ENCODE peak calls at places on chromosomes 3 and 15, in nine cellular contexts. One of them, this sample, is unnamed.

GRCh38 chr15:77047013-77047412 is 23.9 kb downstream of the TSPAN3 start:
- DNase-seq in stimulated activated CD4-positive, alpha-beta T cell treated with anti-CD3 and anti-CD28 coated beads, Interleukin-1b, Interleukin-23, amount 100 ng/mL, for 4 hours: no peak
- DNase-seq in GM10248: no peak
- DNase-seq in ACHN: no peak
- DNase-seq in SHP77: no peak
- DNase-seq in posterior cingulate gyrus: no peak
- DNase-seq in KBM-7: no peak
- DNase-seq in effector CD4-positive, alpha-beta T cell: no peak
- DNase-seq in activated CD4-positive, alpha-beta T cell treated with anti-CD3 and anti-CD28 coated beads, Interleukin-2, amount 10 ng/mL, durations not matched to agents 7 days and 5 days: no peak
- DNase-seq in this sample: no peak

GRCh38 chr3:176848431-176849214 is 348.7 kb downstream of the TBL1XR1 start:
- DNase-seq in stimulated activated CD4-positive, alpha-beta T cell treated with anti-CD3 and anti-CD28 coated beads, Interleukin-1b, Interleukin-23, amount 100 ng/mL, for 4 hours: no peak
- DNase-seq in SHP77: no peak
- DNase-seq in activated CD4-positive, alpha-beta T cell treated with anti-CD3 and anti-CD28 coated beads, Interleukin-2, amount 10 ng/mL, durations not matched to agents 7 days and 5 days: no peak
- DNase-seq in GM10248: no peak
- DNase-seq in ACHN: no peak
- DNase-seq in effector CD4-positive, alpha-beta T cell: no peak
- DNase-seq in posterior cingulate gyrus: peak
- DNase-seq in KBM-7: no peak
- DNase-seq in this sample: no peak

GRCh38 chr3:98750520-98750919 is 12.6 kb upstream of the ST3GAL6 start:
- DNase-seq in GM10248: no peak
- DNase-seq in stimulated activated CD4-positive, alpha-beta T cell treated with anti-CD3 and anti-CD28 coated beads, Interleukin-1b, Interleukin-23, amount 100 ng/mL, for 4 hours: no peak
- DNase-seq in SHP77: no peak
- DNase-seq in KBM-7: no peak
- DNase-seq in posterior cingulate gyrus: no peak
- DNase-seq in effector CD4-positive, alpha-beta T cell: no peak
- DNase-seq in ACHN: no peak
- DNase-seq in activated CD4-positive, alpha-beta T cell treated with anti-CD3 and anti-CD28 coated beads, Interleukin-2, amount 10 ng/mL, durations not matched to agents 7 days and 5 days: no peak
- DNase-seq in this sample: no peak

GRCh38 chr3:44058022-44058867 is 183.4 kb upstream of the TOPAZ1 start:
- DNase-seq in posterior cingulate gyrus: peak
- DNase-seq in stimulated activated CD4-positive, alpha-beta T cell treated with anti-CD3 and anti-CD28 coated beads, Interleukin-1b, Interleukin-23, amount 100 ng/mL, for 4 hours: peak
- DNase-seq in GM10248: peak
- DNase-seq in activated CD4-positive, alpha-beta T cell treated with anti-CD3 and anti-CD28 coated beads, Interleukin-2, amount 10 ng/mL, durations not matched to agents 7 days and 5 days: peak
- DNase-seq in KBM-7: no peak
- DNase-seq in SHP77: no peak
- DNase-seq in ACHN: peak
- DNase-seq in effector CD4-positive, alpha-beta T cell: no peak
- DNase-seq in this sample: peak

GRCh38 chr15:27767918-27768640 is 331.0 kb downstream of the OCA2 start:
- DNase-seq in stimulated activated CD4-positive, alpha-beta T cell treated with anti-CD3 and anti-CD28 coated beads, Interleukin-1b, Interleukin-23, amount 100 ng/mL, for 4 hours: no peak
- DNase-seq in effector CD4-positive, alpha-beta T cell: no peak
- DNase-seq in activated CD4-positive, alpha-beta T cell treated with anti-CD3 and anti-CD28 coated beads, Interleukin-2, amount 10 ng/mL, durations not matched to agents 7 days and 5 days: no peak
- DNase-seq in KBM-7: no peak
- DNase-seq in ACHN: no peak
- DNase-seq in GM10248: no peak
- DNase-seq in posterior cingulate gyrus: peak
- DNase-seq in SHP77: no peak
- DNase-seq in this sample: no peak

GRCh38 chr3:73772599-73772998 is 147.9 kb upstream of the PDZRN3 start:
- DNase-seq in stimulated activated CD4-positive, alpha-beta T cell treated with anti-CD3 and anti-CD28 coated beads, Interleukin-1b, Interleukin-23, amount 100 ng/mL, for 4 hours: no peak
- DNase-seq in effector CD4-positive, alpha-beta T cell: no peak
- DNase-seq in GM10248: no peak
- DNase-seq in SHP77: no peak
- DNase-seq in posterior cingulate gyrus: no peak
- DNase-seq in KBM-7: no peak
- DNase-seq in ACHN: no peak
- DNase-seq in activated CD4-positive, alpha-beta T cell treated with anti-CD3 and anti-CD28 coated beads, Interleukin-2, amount 10 ng/mL, durations not matched to agents 7 days and 5 days: no peak
- DNase-seq in this sample: no peak

GRCh38 chr15:85708402-85708932 is 86.3 kb downstream of the KLHL25 start:
- DNase-seq in KBM-7: no peak
- DNase-seq in posterior cingulate gyrus: no peak
- DNase-seq in stimulated activated CD4-positive, alpha-beta T cell treated with anti-CD3 and anti-CD28 coated beads, Interleukin-1b, Interleukin-23, amount 100 ng/mL, for 4 hours: no peak
- DNase-seq in effector CD4-positive, alpha-beta T cell: no peak
- DNase-seq in GM10248: no peak
- DNase-seq in SHP77: no peak
- DNase-seq in ACHN: no peak
- DNase-seq in activated CD4-positive, alpha-beta T cell treated with anti-CD3 and anti-CD28 coated beads, Interleukin-2, amount 10 ng/mL, durations not matched to agents 7 days and 5 days: no peak
- DNase-seq in this sample: no peak

GRCh38 chr3:25174251-25174650 is 253.8 kb upstream of the RARB start:
- DNase-seq in KBM-7: no peak
- DNase-seq in effector CD4-positive, alpha-beta T cell: no peak
- DNase-seq in activated CD4-positive, alpha-beta T cell treated with anti-CD3 and anti-CD28 coated beads, Interleukin-2, amount 10 ng/mL, durations not matched to agents 7 days and 5 days: no peak
- DNase-seq in GM10248: no peak
- DNase-seq in ACHN: no peak
- DNase-seq in SHP77: no peak
- DNase-seq in posterior cingulate gyrus: peak
- DNase-seq in stimulated activated CD4-positive, alpha-beta T cell treated with anti-CD3 and anti-CD28 coated beads, Interleukin-1b, Interleukin-23, amount 100 ng/mL, for 4 hours: no peak
- DNase-seq in this sample: no peak

GRCh38 chr3:127410137-127410488 is 122.3 kb upstream of the PRR20G start:
- DNase-seq in KBM-7: no peak
- DNase-seq in stimulated activated CD4-positive, alpha-beta T cell treated with anti-CD3 and anti-CD28 coated beads, Interleukin-1b, Interleukin-23, amount 100 ng/mL, for 4 hours: no peak
- DNase-seq in GM10248: no peak
- DNase-seq in posterior cingulate gyrus: peak
- DNase-seq in ACHN: no peak
- DNase-seq in SHP77: no peak
- DNase-seq in effector CD4-positive, alpha-beta T cell: no peak
- DNase-seq in activated CD4-positive, alpha-beta T cell treated with anti-CD3 and anti-CD28 coated beads, Interleukin-2, amount 10 ng/mL, durations not matched to agents 7 days and 5 days: no peak
- DNase-seq in this sample: no peak

GRCh38 chr3:126621171-126621570 is 33.8 kb downstream of the TXNRD3 start:
- DNase-seq in posterior cingulate gyrus: no peak
- DNase-seq in SHP77: no peak
- DNase-seq in KBM-7: no peak
- DNase-seq in ACHN: peak
- DNase-seq in GM10248: no peak
- DNase-seq in effector CD4-positive, alpha-beta T cell: no peak
- DNase-seq in activated CD4-positive, alpha-beta T cell treated with anti-CD3 and anti-CD28 coated beads, Interleukin-2, amount 10 ng/mL, durations not matched to agents 7 days and 5 days: no peak
- DNase-seq in stimulated activated CD4-positive, alpha-beta T cell treated with anti-CD3 and anti-CD28 coated beads, Interleukin-1b, Interleukin-23, amount 100 ng/mL, for 4 hours: no peak
- DNase-seq in this sample: no peak

GRCh38 chr3:14976317-14976716 is 28.9 kb downstream of the NR2C2 start:
- DNase-seq in KBM-7: peak
- DNase-seq in ACHN: no peak
- DNase-seq in SHP77: no peak
- DNase-seq in GM10248: no peak
- DNase-seq in stimulated activated CD4-positive, alpha-beta T cell treated with anti-CD3 and anti-CD28 coated beads, Interleukin-1b, Interleukin-23, amount 100 ng/mL, for 4 hours: no peak
- DNase-seq in posterior cingulate gyrus: no peak
- DNase-seq in effector CD4-positive, alpha-beta T cell: no peak
- DNase-seq in activated CD4-positive, alpha-beta T cell treated with anti-CD3 and anti-CD28 coated beads, Interleukin-2, amount 10 ng/mL, durations not matched to agents 7 days and 5 days: no peak
- DNase-seq in this sample: no peak

GRCh38 chr3:128884992-128885391 is 5.6 kb downstream of the ACAD9 start:
- DNase-seq in activated CD4-positive, alpha-beta T cell treated with anti-CD3 and anti-CD28 coated beads, Interleukin-2, amount 10 ng/mL, durations not matched to agents 7 days and 5 days: no peak
- DNase-seq in ACHN: no peak
- DNase-seq in stimulated activated CD4-positive, alpha-beta T cell treated with anti-CD3 and anti-CD28 coated beads, Interleukin-1b, Interleukin-23, amount 100 ng/mL, for 4 hours: no peak
- DNase-seq in KBM-7: no peak
- DNase-seq in SHP77: no peak
- DNase-seq in GM10248: no peak
- DNase-seq in posterior cingulate gyrus: no peak
- DNase-seq in effector CD4-positive, alpha-beta T cell: no peak
- DNase-seq in this sample: no peak

GRCh38 chr3:112090899-112091586 is 4.9 kb downstream of the C3orf52 start:
- DNase-seq in KBM-7: no peak
- DNase-seq in SHP77: no peak
- DNase-seq in posterior cingulate gyrus: no peak
- DNase-seq in GM10248: no peak
- DNase-seq in stimulated activated CD4-positive, alpha-beta T cell treated with anti-CD3 and anti-CD28 coated beads, Interleukin-1b, Interleukin-23, amount 100 ng/mL, for 4 hours: no peak
- DNase-seq in activated CD4-positive, alpha-beta T cell treated with anti-CD3 and anti-CD28 coated beads, Interleukin-2, amount 10 ng/mL, durations not matched to agents 7 days and 5 days: no peak
- DNase-seq in ACHN: no peak
- DNase-seq in effector CD4-positive, alpha-beta T cell: no peak
- DNase-seq in this sample: no peak

GRCh38 chr3:193214445-193214844 is 26.6 kb upstream of the PLAAT1 start:
- DNase-seq in activated CD4-positive, alpha-beta T cell treated with anti-CD3 and anti-CD28 coated beads, Interleukin-2, amount 10 ng/mL, durations not matched to agents 7 days and 5 days: no peak
- DNase-seq in ACHN: no peak
- DNase-seq in SHP77: no peak
- DNase-seq in GM10248: no peak
- DNase-seq in stimulated activated CD4-positive, alpha-beta T cell treated with anti-CD3 and anti-CD28 coated beads, Interleukin-1b, Interleukin-23, amount 100 ng/mL, for 4 hours: no peak
- DNase-seq in KBM-7: no peak
- DNase-seq in posterior cingulate gyrus: no peak
- DNase-seq in effector CD4-positive, alpha-beta T cell: no peak
- DNase-seq in this sample: no peak

GRCh38 chr3:39398700-39399099 is 7.8 kb upstream of the RPSA start:
- DNase-seq in KBM-7: no peak
- DNase-seq in activated CD4-positive, alpha-beta T cell treated with anti-CD3 and anti-CD28 coated beads, Interleukin-2, amount 10 ng/mL, durations not matched to agents 7 days and 5 days: no peak
- DNase-seq in effector CD4-positive, alpha-beta T cell: no peak
- DNase-seq in stimulated activated CD4-positive, alpha-beta T cell treated with anti-CD3 and anti-CD28 coated beads, Interleukin-1b, Interleukin-23, amount 100 ng/mL, for 4 hours: no peak
- DNase-seq in SHP77: no peak
- DNase-seq in ACHN: no peak
- DNase-seq in posterior cingulate gyrus: no peak
- DNase-seq in GM10248: no peak
- DNase-seq in this sample: no peak

GRCh38 chr15:62648954-62649353 is 393.6 kb upstream of the TPM1 start:
- DNase-seq in activated CD4-positive, alpha-beta T cell treated with anti-CD3 and anti-CD28 coated beads, Interleukin-2, amount 10 ng/mL, durations not matched to agents 7 days and 5 days: no peak
- DNase-seq in GM10248: peak
- DNase-seq in ACHN: peak
- DNase-seq in KBM-7: no peak
- DNase-seq in stimulated activated CD4-positive, alpha-beta T cell treated with anti-CD3 and anti-CD28 coated beads, Interleukin-1b, Interleukin-23, amount 100 ng/mL, for 4 hours: no peak
- DNase-seq in posterior cingulate gyrus: no peak
- DNase-seq in effector CD4-positive, alpha-beta T cell: no peak
- DNase-seq in SHP77: no peak
- DNase-seq in this sample: no peak

GRCh38 chr3:104635872-104636580 is 730.7 kb upstream of the ALCAM start:
- DNase-seq in activated CD4-positive, alpha-beta T cell treated with anti-CD3 and anti-CD28 coated beads, Interleukin-2, amount 10 ng/mL, durations not matched to agents 7 days and 5 days: no peak
- DNase-seq in effector CD4-positive, alpha-beta T cell: no peak
- DNase-seq in KBM-7: no peak
- DNase-seq in posterior cingulate gyrus: no peak
- DNase-seq in stimulated activated CD4-positive, alpha-beta T cell treated with anti-CD3 and anti-CD28 coated beads, Interleukin-1b, Interleukin-23, amount 100 ng/mL, for 4 hours: no peak
- DNase-seq in ACHN: no peak
- DNase-seq in SHP77: no peak
- DNase-seq in GM10248: no peak
- DNase-seq in this sample: no peak

GRCh38 chr15:90261811-90262210 is 3.7 kb upstream of the NGRN start:
- DNase-seq in SHP77: no peak
- DNase-seq in GM10248: no peak
- DNase-seq in posterior cingulate gyrus: no peak
- DNase-seq in stimulated activated CD4-positive, alpha-beta T cell treated with anti-CD3 and anti-CD28 coated beads, Interleukin-1b, Interleukin-23, amount 100 ng/mL, for 4 hours: no peak
- DNase-seq in effector CD4-positive, alpha-beta T cell: no peak
- DNase-seq in activated CD4-positive, alpha-beta T cell treated with anti-CD3 and anti-CD28 coated beads, Interleukin-2, amount 10 ng/mL, durations not matched to agents 7 days and 5 days: no peak
- DNase-seq in KBM-7: no peak
- DNase-seq in ACHN: peak
- DNase-seq in this sample: no peak

GRCh38 chr3:193572426-193572908 is 17.8 kb upstream of the ATP13A4 start:
- DNase-seq in effector CD4-positive, alpha-beta T cell: peak
- DNase-seq in activated CD4-positive, alpha-beta T cell treated with anti-CD3 and anti-CD28 coated beads, Interleukin-2, amount 10 ng/mL, durations not matched to agents 7 days and 5 days: peak
- DNase-seq in GM10248: peak
- DNase-seq in ACHN: peak
- DNase-seq in posterior cingulate gyrus: no peak
- DNase-seq in stimulated activated CD4-positive, alpha-beta T cell treated with anti-CD3 and anti-CD28 coated beads, Interleukin-1b, Interleukin-23, amount 100 ng/mL, for 4 hours: peak
- DNase-seq in KBM-7: peak
- DNase-seq in SHP77: peak
- DNase-seq in this sample: peak

GRCh38 chr3:180359381-180360279 is 242.3 kb upstream of the TTC14 start:
- DNase-seq in ACHN: no peak
- DNase-seq in posterior cingulate gyrus: no peak
- DNase-seq in GM10248: no peak
- DNase-seq in activated CD4-positive, alpha-beta T cell treated with anti-CD3 and anti-CD28 coated beads, Interleukin-2, amount 10 ng/mL, durations not matched to agents 7 days and 5 days: no peak
- DNase-seq in effector CD4-positive, alpha-beta T cell: no peak
- DNase-seq in KBM-7: no peak
- DNase-seq in stimulated activated CD4-positive, alpha-beta T cell treated with anti-CD3 and anti-CD28 coated beads, Interleukin-1b, Interleukin-23, amount 100 ng/mL, for 4 hours: no peak
- DNase-seq in SHP77: no peak
- DNase-seq in this sample: no peak

GRCh38 chr15:40097968-40098476 is 10.7 kb downstream of the BMF start:
- DNase-seq in SHP77: no peak
- DNase-seq in activated CD4-positive, alpha-beta T cell treated with anti-CD3 and anti-CD28 coated beads, Interleukin-2, amount 10 ng/mL, durations not matched to agents 7 days and 5 days: no peak
- DNase-seq in ACHN: no peak
- DNase-seq in effector CD4-positive, alpha-beta T cell: no peak
- DNase-seq in posterior cingulate gyrus: no peak
- DNase-seq in GM10248: no peak
- DNase-seq in stimulated activated CD4-positive, alpha-beta T cell treated with anti-CD3 and anti-CD28 coated beads, Interleukin-1b, Interleukin-23, amount 100 ng/mL, for 4 hours: no peak
- DNase-seq in KBM-7: peak
- DNase-seq in this sample: no peak

GRCh38 chr15:52732551-52732950 is 53.4 kb upstream of the ATOSA start:
- DNase-seq in posterior cingulate gyrus: no peak
- DNase-seq in GM10248: no peak
- DNase-seq in effector CD4-positive, alpha-beta T cell: no peak
- DNase-seq in SHP77: no peak
- DNase-seq in KBM-7: no peak
- DNase-seq in ACHN: no peak
- DNase-seq in stimulated activated CD4-positive, alpha-beta T cell treated with anti-CD3 and anti-CD28 coated beads, Interleukin-1b, Interleukin-23, amount 100 ng/mL, for 4 hours: no peak
- DNase-seq in activated CD4-positive, alpha-beta T cell treated with anti-CD3 and anti-CD28 coated beads, Interleukin-2, amount 10 ng/mL, durations not matched to agents 7 days and 5 days: no peak
- DNase-seq in this sample: no peak

GRCh38 chr3:129973853-129974252 is 667 bp upstream of the TRH start:
- DNase-seq in GM10248: no peak
- DNase-seq in KBM-7: no peak
- DNase-seq in effector CD4-positive, alpha-beta T cell: no peak
- DNase-seq in stimulated activated CD4-positive, alpha-beta T cell treated with anti-CD3 and anti-CD28 coated beads, Interleukin-1b, Interleukin-23, amount 100 ng/mL, for 4 hours: no peak
- DNase-seq in SHP77: no peak
- DNase-seq in activated CD4-positive, alpha-beta T cell treated with anti-CD3 and anti-CD28 coated beads, Interleukin-2, amount 10 ng/mL, durations not matched to agents 7 days and 5 days: no peak
- DNase-seq in ACHN: no peak
- DNase-seq in posterior cingulate gyrus: no peak
- DNase-seq in this sample: no peak

This sample was measured in head of caudate nucleus.